ENCODE peak calls at places on chromosomes 11 and 22, in five cellular contexts. U is A172; V is HT1080; Q is stimulated activated CD8-positive, alpha-beta memory T cell treated with anti-CD3 and anti-CD28 coated beads, Interleukin-2, amount 100 ng/mL, for 48 hours; S is adipocyte. F is an unnamed sample.
A peak's percentile ranks its signal among the peaks of the same experiment; 100 is the strongest.

GRCh38 chr11:110286298-110287040 is 9.9 kb downstream of the RDX start:
- DNase-seq in U (no peak), V (no peak), Q (no peak), S (no peak), F (no peak)

GRCh38 chr11:77821349-77821851 is 456 bp downstream of the AAMDC start:
- DNase-seq in U (peak; percentile 26), V (peak; percentile 36), Q (no peak), S (peak; percentile 70), F (peak; percentile 50)

GRCh38 chr22:50544746-50545253 is 899 bp upstream of the KLHDC7B start:
- DNase-seq in U (no peak), V (no peak), Q (no peak), S (no peak), F (no peak)

GRCh38 chr11:2096001-2096918 is 42.9 kb downstream of the IGF2 start:
- DNase-seq in U (peak; percentile 31), V (no peak), Q (no peak), S (peak; percentile 75), F (peak; percentile 26)

GRCh38 chr11:36818410-36818809 is 220.4 kb upstream of the RAG2 start:
- DNase-seq in U (no peak), V (peak; percentile 24), Q (no peak), S (no peak), F (peak; percentile 19)

GRCh38 chr22:40418366-40419201 is 48.2 kb downstream of the SGSM3 start:
- DNase-seq in U (no peak), V (no peak), Q (no peak), S (no peak), F (no peak)

GRCh38 chr22:23226497-23226850 is 46.2 kb downstream of the BCR start:
- DNase-seq in U (no peak), V (no peak), Q (no peak), S (no peak), F (no peak)

GRCh38 chr11:62461740-62462522 is 43.1 kb downstream of the SCGB1A1 start:
- DNase-seq in U (peak; percentile 93), V (peak; percentile 84), Q (no peak), S (peak; percentile 15), F (peak; percentile 83)

GRCh38 chr11:121416909-121417567 is 35.1 kb upstream of the SORL1 start:
- DNase-seq in U (peak; percentile 62), V (peak; percentile 94), Q (peak; percentile 17), S (peak; percentile 81), F (peak; percentile 94)

GRCh38 chr11:121775276-121775675 is 322.5 kb upstream of the SORL1-AS1 start:
- DNase-seq in U (no peak), V (no peak), Q (no peak), S (no peak), F (no peak)

GRCh38 chr11:76721755-76722677 is 51.5 kb upstream of the LRRC32 start:
- DNase-seq in U (peak; percentile 63), V (peak; percentile 65), Q (peak; percentile 66), S (peak; percentile 94), F (peak; percentile 83)

GRCh38 chr11:127711748-127712147 is 711.2 kb upstream of the KIRREL3 start:
- DNase-seq in U (no peak), V (no peak), Q (no peak), S (no peak), F (no peak)

GRCh38 chr22:21650823-21651520 is 8.9 kb downstream of the SDF2L1 start:
- DNase-seq in U (no peak), V (no peak), Q (no peak), S (no peak), F (no peak)

GRCh38 chr11:128632151-128632791 is 44.9 kb upstream of the ETS1 start:
- DNase-seq in U (peak; percentile 42), V (peak; percentile 48), Q (no peak), S (peak; percentile 80), F (peak; percentile 75)

GRCh38 chr11:23746896-23747295 is 750.0 kb upstream of the LUZP2 start:
- DNase-seq in U (no peak), V (no peak), Q (no peak), S (no peak), F (no peak)

GRCh38 chr22:27859336-27859735 is 57.8 kb upstream of the MN1 start:
- DNase-seq in U (no peak), V (no peak), Q (no peak), S (peak; percentile 57), F (no peak)

GRCh38 chr11:66011785-66012303 is at the start of gene CST6:
- DNase-seq in U (no peak), V (no peak), Q (no peak), S (no peak), F (no peak)

GRCh38 chr11:16895306-16895705 is 118.9 kb downstream of the PLEKHA7 start:
- DNase-seq in U (no peak), V (no peak), Q (no peak), S (no peak), F (no peak)

GRCh38 chr11:60078742-60079141 is 9.7 kb upstream of the MS4A2 start:
- DNase-seq in U (no peak), V (no peak), Q (no peak), S (no peak), F (no peak)

GRCh38 chr22:43481528-43482309 is 69.9 kb downstream of the MPPED1 start:
- DNase-seq in U (no peak), V (no peak), Q (no peak), S (no peak), F (no peak)

GRCh38 chr11:86916330-86916729 is 38.9 kb downstream of the FZD4 start:
- DNase-seq in U (peak; percentile 83), V (peak; percentile 93), Q (no peak), S (peak; percentile 84), F (peak; percentile 90)

GRCh38 chr22:19632671-19633148 is 81.6 kb upstream of the SEPTIN5 start:
- DNase-seq in U (no peak), V (no peak), Q (no peak), S (no peak), F (no peak)

GRCh38 chr11:96794152-96794551 is 404.3 kb downstream of the JRKL start:
- DNase-seq in U (no peak), V (peak; percentile 2), Q (no peak), S (no peak), F (no peak)

GRCh38 chr11:123304828-123305530 is 109.9 kb upstream of the CLMP start:
- DNase-seq in U (no peak), V (no peak), Q (no peak), S (no peak), F (no peak)

GRCh38 chr11:36478700-36479329 is 31.3 kb downstream of the TRAF6 start:
- DNase-seq in U (peak; percentile 66), V (peak; percentile 54), Q (no peak), S (peak; percentile 84), F (peak; percentile 72)

GRCh38 chr11:60982184-60982583 is 10.7 kb downstream of the CD6 start:
- DNase-seq in U (no peak), V (no peak), Q (no peak), S (no peak), F (no peak)

GRCh38 chr11:11844272-11844671 is 2.5 kb downstream of the USP47 start:
- DNase-seq in U (no peak), V (no peak), Q (no peak), S (no peak), F (no peak)

GRCh38 chr11:78039391-78039918 is 16.4 kb upstream of the KCTD14 start:
- DNase-seq in U (no peak), V (no peak), Q (no peak), S (no peak), F (no peak)

GRCh38 chr11:2294340-2295290 is 7.1 kb downstream of the C11orf21 start:
- DNase-seq in U (no peak), V (no peak), Q (no peak), S (no peak), F (no peak)

GRCh38 chr11:45060707-45061106 is 85.7 kb upstream of the PRDM11 start:
- DNase-seq in U (no peak), V (no peak), Q (no peak), S (no peak), F (no peak)

GRCh38 chr11:96014234-96014633 is 90.3 kb upstream of the MTMR2 start:
- DNase-seq in U (peak; percentile 45), V (peak; percentile 74), Q (no peak), S (peak; percentile 24), F (peak; percentile 21)

GRCh38 chr22:50157976-50158375 is 12.6 kb upstream of the PANX2 start:
- DNase-seq in U (no peak), V (no peak), Q (no peak), S (no peak), F (no peak)

GRCh38 chr11:115334932-115335788 is 169.1 kb downstream of the CADM1 start:
- DNase-seq in U (peak; percentile 3), V (peak; percentile 6), Q (no peak), S (peak; percentile 68), F (peak; percentile 42)

GRCh38 chr11:1772270-1773130 is 8.8 kb upstream of the CTSD start:
- DNase-seq in U (peak; percentile 98), V (peak; percentile 96), Q (no peak), S (peak; percentile 93), F (peak; percentile 88)

F was measured in fibroblast of the aortic adventitia.